ENCODE peak calls at places on chromosome 22, in ten cellular contexts. N, Y, F, X, I, G, H, S, D and T are unnamed samples.

GRCh38 chr22:44465563-44465962 is 32.5 kb downstream of the RTL6 start:
- DNase-seq in N (no peak), Y (no peak), F (no peak), X (no peak), I (no peak), G (no peak), H (no peak), S (no peak), D (no peak), T (no peak)

GRCh38 chr22:46179748-46180147 is 29.4 kb downstream of the PPARA start:
- DNase-seq in N (no peak), Y (no peak), F (no peak), X (no peak), I (no peak), G (no peak), H (no peak), S (no peak), D (no peak), T (no peak)

GRCh38 chr22:37891926-37892325 is 14.2 kb upstream of the MICALL1 start:
- DNase-seq in N (no peak), Y (no peak), F (no peak), X (no peak), I (no peak), G (no peak), H (no peak), S (no peak), D (no peak), T (no peak)

GRCh38 chr22:26585104-26585790 is 4.7 kb downstream of the TPST2 start:
- DNase-seq in N (peak; percentile 39), Y (peak; percentile 95), F (peak; percentile 93), X (peak; percentile 60), I (peak; percentile 85), G (peak; percentile 66), H (peak; percentile 89), S (peak; percentile 60), D (peak; percentile 45), T (peak; percentile 13)

GRCh38 chr22:45877651-45878050 is 99.3 kb downstream of the WNT7B start:
- DNase-seq in N (no peak), Y (no peak), F (no peak), X (peak; percentile 48), I (peak; percentile 49), G (peak; percentile 46), H (no peak), S (no peak), D (peak; percentile 11), T (no peak)

GRCh38 chr22:37259540-37260029 is 15.5 kb upstream of the RAC2 start:
- DNase-seq in N (peak; percentile 68), Y (no peak), F (peak; percentile 77), X (no peak), I (no peak), G (peak; percentile 73), H (peak; percentile 72), S (no peak), D (no peak), T (peak; percentile 25)

GRCh38 chr22:45881524-45881875 is 95.5 kb downstream of the WNT7B start:
- DNase-seq in N (no peak), Y (no peak), F (no peak), X (peak; percentile 37), I (no peak), G (peak; percentile 49), H (no peak), S (no peak), D (no peak), T (no peak)

GRCh38 chr22:25404556-25404922 is 159.9 kb upstream of the GRK3 start:
- DNase-seq in N (no peak), Y (no peak), F (peak; percentile 62), X (peak; percentile 61), I (peak; percentile 80), G (peak; percentile 84), H (peak; percentile 56), S (peak; percentile 51), D (no peak), T (no peak)

GRCh38 chr22:27378994-27379393 is 422.6 kb downstream of the MN1 start:
- DNase-seq in N (no peak), Y (no peak), F (no peak), X (no peak), I (no peak), G (no peak), H (no peak), S (no peak), D (no peak), T (no peak)

GRCh38 chr22:35740616-35741015 is 22.9 kb downstream of the APOL5 start:
- DNase-seq in N (no peak), Y (no peak), F (peak; percentile 15), X (no peak), I (no peak), G (no peak), H (no peak), S (no peak), D (no peak), T (no peak)

GRCh38 chr22:30881361-30882180 is 87.0 kb downstream of the MORC2 start:
- DNase-seq in N (peak; percentile 81), Y (no peak), F (no peak), X (no peak), I (peak; percentile 67), G (peak; percentile 66), H (peak; percentile 43), S (no peak), D (no peak), T (peak; percentile 67)

GRCh38 chr22:24420977-24421343 is 6.4 kb upstream of the ADORA2A start:
- DNase-seq in N (no peak), Y (no peak), F (no peak), X (no peak), I (no peak), G (no peak), H (no peak), S (no peak), D (no peak), T (no peak)

GRCh38 chr22:49545606-49546005 is 282.1 kb downstream of the BRD1 start:
- DNase-seq in N (no peak), Y (no peak), F (no peak), X (peak; percentile 14), I (peak; percentile 17), G (peak; percentile 38), H (no peak), S (no peak), D (no peak), T (no peak)

GRCh38 chr22:26364066-26365015 is 64.7 kb upstream of the ASPHD2 start:
- DNase-seq in N (peak; percentile 86), Y (peak; percentile 73), F (peak; percentile 90), X (no peak), I (no peak), G (no peak), H (peak; percentile 88), S (peak; percentile 42), D (peak; percentile 28), T (peak; percentile 65)

GRCh38 chr22:39176067-39176621 is 23.7 kb upstream of the CBX7 start:
- DNase-seq in N (peak; percentile 81), Y (peak; percentile 82), F (peak; percentile 68), X (peak; percentile 88), I (peak; percentile 82), G (peak; percentile 82), H (peak; percentile 68), S (peak; percentile 89), D (peak; percentile 53), T (no peak)

GRCh38 chr22:33271390-33272161 is 213.4 kb upstream of the SYN3 start:
- DNase-seq in N (no peak), Y (peak; percentile 23), F (peak; percentile 14), X (no peak), I (peak; percentile 71), G (no peak), H (peak; percentile 46), S (peak; percentile 61), D (peak; percentile 72), T (no peak)
- H3K4me1 ChIP-seq in N (no peaks in the 10 kb centered on the region), Y (peaks cover 7% of the 10 kb centered on the region), F (no peaks in the 10 kb centered on the region), X (no peaks in the 10 kb centered on the region), I (no peaks in the 10 kb centered on the region), G (no peaks in the 10 kb centered on the region), H (peaks cover 16% of the 10 kb centered on the region), S (no peaks in the 10 kb centered on the region), D (peaks cover 12% of the 10 kb centered on the region), T (no peaks in the 10 kb centered on the region)

DNA sequence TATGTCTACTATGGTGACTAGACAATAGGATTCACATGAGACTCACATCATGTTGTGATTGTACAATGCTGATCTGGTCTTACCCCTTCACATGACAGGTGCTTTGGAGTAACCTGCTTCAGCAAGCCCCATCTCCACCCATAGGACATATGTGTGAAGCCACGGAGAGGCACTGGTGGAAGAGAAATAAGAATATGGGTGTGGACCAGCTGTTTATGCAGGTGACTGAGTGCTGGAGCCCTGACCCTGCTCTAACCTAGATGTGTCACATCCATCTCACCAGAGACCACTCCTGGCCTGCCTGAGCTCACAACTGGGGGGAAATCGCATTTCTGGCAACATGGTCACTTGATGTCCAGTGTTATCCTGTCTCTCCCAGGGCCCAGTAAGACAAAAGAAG is 119.7 kb downstream of the GGTLC2 start:
- DNase-seq in N (no peak), Y (no peak), F (no peak), X (no peak), I (no peak), G (no peak), H (no peak), S (no peak), D (no peak), T (no peak)
- H3K36me3 ChIP-seq in N (no peaks in the 10 kb centered on the region), Y (no peaks in the 10 kb centered on the region), F (no peaks in the 10 kb centered on the region), X (no peaks in the 10 kb centered on the region), I (no peaks in the 10 kb centered on the region), G (no peaks in the 10 kb centered on the region), H (no peaks in the 10 kb centered on the region), S (no peaks in the 10 kb centered on the region), D (no peaks in the 10 kb centered on the region), T (no peaks in the 10 kb centered on the region)

DNA sequence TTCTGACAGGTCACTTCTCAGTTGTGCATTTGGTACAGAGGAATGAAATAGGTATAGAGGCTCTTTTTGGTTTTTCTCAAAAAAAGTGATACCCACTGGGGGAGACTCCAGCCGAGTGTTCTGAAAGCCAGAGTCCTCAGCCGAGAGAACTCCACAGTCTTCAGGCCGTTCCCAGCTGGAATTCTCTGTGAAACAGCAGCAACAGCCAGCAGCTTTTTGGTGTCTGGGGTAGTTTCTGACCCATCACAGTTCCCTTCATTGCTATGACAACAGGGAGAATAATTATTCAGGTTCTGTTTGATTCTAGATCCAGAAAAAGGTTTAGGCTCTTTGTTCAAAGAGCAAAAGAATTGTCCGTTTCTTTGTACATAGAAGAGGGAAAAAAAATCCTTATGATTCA is 84.6 kb downstream of the C22orf31 start:
- DNase-seq in N (no peak), Y (no peak), F (no peak), X (no peak), I (no peak), G (no peak), H (no peak), S (no peak), D (no peak), T (no peak)
- H3K4me3 ChIP-seq in N (no peak overlapping the region), Y (no peak overlapping the region), F (no peak overlapping the region), X (no peak overlapping the region), I (no peak overlapping the region), G (no peak overlapping the region), H (peak overlapping the region; percentile 73), S (peak overlapping the region; percentile 1), D (no peak overlapping the region), T (no peak overlapping the region)

DNA sequence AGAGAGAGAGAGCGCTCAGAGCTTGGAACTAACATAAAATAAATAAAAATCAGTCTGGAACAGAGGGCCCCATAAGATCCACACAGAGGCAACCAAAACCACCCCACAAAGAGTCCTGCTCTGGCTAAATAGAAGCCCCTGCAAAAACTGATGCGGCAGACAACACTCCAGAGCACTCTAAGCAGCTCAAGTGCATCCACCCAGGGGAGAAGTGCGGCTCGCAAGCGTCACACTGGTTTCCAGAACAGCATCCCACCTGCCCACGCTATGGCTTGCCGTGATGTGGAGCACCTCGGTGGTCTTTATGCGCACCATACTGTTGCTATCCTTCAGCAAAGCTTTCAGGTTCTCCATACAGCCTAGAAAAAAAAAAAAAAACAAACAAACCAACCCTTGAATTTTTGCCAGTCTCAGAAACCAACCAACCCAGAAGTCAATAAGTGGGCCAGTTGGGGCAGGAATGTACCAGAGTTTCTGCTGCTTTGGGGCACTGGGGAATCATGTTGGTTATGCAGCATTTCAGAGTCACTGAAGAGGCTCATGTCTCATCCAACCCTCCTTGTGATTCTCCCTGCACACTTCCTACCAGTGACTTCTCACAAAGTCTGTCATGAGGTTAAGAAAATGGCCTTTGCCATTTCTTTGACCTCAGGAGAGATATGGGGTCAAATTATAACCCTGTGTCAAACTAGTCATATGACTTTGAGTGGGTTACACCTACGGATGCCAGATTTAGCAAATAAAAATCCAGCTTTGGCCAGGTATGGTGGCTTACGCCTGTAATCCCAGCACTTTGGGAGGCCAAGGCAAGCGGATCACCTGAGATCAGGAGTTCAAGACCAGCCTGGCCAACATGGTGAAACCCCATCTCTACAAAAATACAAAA is 3.0 kb downstream of the RSPH14 start:
- DNase-seq in N (no peak), Y (peak; percentile 85), F (no peak), X (no peak), I (no peak), G (no peak), H (no peak), S (no peak), D (no peak), T (no peak)
- H3K4me1 ChIP-seq in N (peaks cover 3% of the 10 kb centered on the region), Y (peaks cover 41% of the 10 kb centered on the region), F (peaks cover 7% of the 10 kb centered on the region), X (peaks cover 14% of the 10 kb centered on the region), I (no peaks in the 10 kb centered on the region), G (peaks cover 42% of the 10 kb centered on the region), H (peaks cover 6% of the 10 kb centered on the region), S (peaks cover 4% of the 10 kb centered on the region), D (no peaks in the 10 kb centered on the region), T (no peaks in the 10 kb centered on the region)